ENCODE peak calls at places on chromosomes 5 and 9, in ten cellular contexts. D is HCT116, I is pancreas, G is AG04450, Y is cardiac fibroblast, B is thoracic aorta, S is activated B cell treated with CpG ODN at 0.5 μM for 24 hours, F is fibroblast of lung, N is ascending aorta, J is HFFc6. Z is an unnamed sample.

GRCh38 chr9:121569266-121569648 is 69.6 kb upstream of the GGTA1 start:
- DNase-seq in J (no peak), S (no peak), D (no peak), Y (no peak), N (no peak), B (no peak), F (no peak), I (no peak), G (no peak), Z (no peak)

GRCh38 chr9:21831841-21832509 is 29.5 kb downstream of the MTAP start:
- DNase-seq in S (no peak), D (no peak), Y (peak), J (peak), I (no peak), B (no peak), F (peak), G (peak), N (no peak), Z (no peak)

GRCh38 chr5:94627191-94627590 is 8.7 kb downstream of the SLF1 start:
- DNase-seq in Y (no peak), F (peak), D (no peak), N (no peak), S (no peak), G (no peak), B (no peak), I (no peak), J (no peak), Z (no peak)

GRCh38 chr5:134784946-134785620 is 26.5 kb downstream of the DDX46 start:
- DNase-seq in B (no peak), Y (peak), F (no peak), N (no peak), J (peak), S (no peak), D (no peak), G (no peak), I (no peak), Z (no peak)

GRCh38 chr5:178467261-178468195 is 122.7 kb downstream of the COL23A1 start:
- DNase-seq in N (no peak), I (no peak), G (peak), Y (peak), S (no peak), B (no peak), F (peak), J (no peak), D (no peak), Z (peak)

GRCh38 chr5:39986614-39987013 is 561.8 kb upstream of the DAB2 start:
- DNase-seq in S (no peak), I (no peak), N (no peak), F (no peak), B (no peak), D (no peak), Y (no peak), J (no peak), G (no peak), Z (no peak)

GRCh38 chr9:104346645-104347175 is 157.4 kb upstream of the OR13F1 start:
- DNase-seq in Y (no peak), J (no peak), N (no peak), D (no peak), I (no peak), F (no peak), S (no peak), G (no peak), B (no peak), Z (no peak)

GRCh38 chr9:68643901-68644809 is 60.9 kb upstream of the PIP5K1B start:
- DNase-seq in N (no peak), D (no peak), F (no peak), S (peak), Y (no peak), B (no peak), I (no peak), J (no peak), G (no peak), Z (no peak)

GRCh38 chr9:10612649-10613398 is at the start of gene PTPRD:
- DNase-seq in D (no peak), B (no peak), G (no peak), N (no peak), S (no peak), F (peak), Y (peak), I (peak), J (no peak), Z (peak)

GRCh38 chr5:116271432-116271831 is 186.6 kb downstream of the COMMD10 start:
- DNase-seq in N (no peak), F (peak), I (no peak), Y (peak), G (no peak), D (no peak), J (peak), S (no peak), B (no peak), Z (no peak)

GRCh38 chr9:87520172-87520683 is 22.6 kb downstream of the DAPK1 start:
- DNase-seq in D (no peak), Y (no peak), J (no peak), S (no peak), I (no peak), G (no peak), F (no peak), B (no peak), N (no peak), Z (no peak)

GRCh38 chr5:114988096-114988495 is 181.6 kb downstream of the TRIM36 start:
- DNase-seq in S (no peak), B (no peak), N (no peak), G (no peak), J (no peak), D (no peak), F (no peak), I (no peak), Y (no peak), Z (no peak)

GRCh38 chr5:132180134-132180745 is 47.4 kb downstream of the P4HA2 start:
- DNase-seq in G (peak), B (no peak), F (peak), N (no peak), I (no peak), Y (peak), S (no peak), J (peak), D (peak), Z (no peak)

GRCh38 chr9:70121818-70122436 is 78.3 kb downstream of the MAMDC2 start:
- DNase-seq in F (peak), Y (no peak), I (no peak), S (no peak), D (no peak), B (no peak), J (no peak), G (no peak), N (no peak), Z (no peak)

GRCh38 chr5:35159370-35159742 is 70.9 kb downstream of the PRLR start:
- DNase-seq in S (no peak), N (no peak), F (peak), Y (peak), I (no peak), J (no peak), D (no peak), G (no peak), B (no peak), Z (no peak)

GRCh38 chr9:94603259-94603776 is 9.7 kb upstream of the FBP2 start:
- DNase-seq in G (no peak), F (peak), Y (peak), D (peak), N (no peak), B (no peak), I (peak), J (peak), S (peak), Z (peak)

GRCh38 chr5:115414406-115415142 is 118.1 kb upstream of the CCDC112 start:
- DNase-seq in D (no peak), N (no peak), S (no peak), B (no peak), I (no peak), J (peak), Y (peak), F (peak), G (peak), Z (no peak)

GRCh38 chr9:135978650-135979461 is 17.7 kb upstream of the UBAC1 start:
- DNase-seq in I (peak), N (no peak), J (no peak), Y (no peak), F (no peak), S (no peak), B (no peak), G (no peak), D (no peak), Z (no peak)

GRCh38 chr9:89177021-89177400 is 1.6 kb downstream of the SHC3 start:
- DNase-seq in N (no peak), F (peak), I (no peak), J (no peak), S (no peak), G (no peak), B (no peak), D (no peak), Y (peak), Z (no peak)

GRCh38 chr5:68505917-68506860 is 290.6 kb downstream of the PIK3R1 start:
- DNase-seq in S (no peak), F (peak), N (no peak), D (peak), B (no peak), J (peak), G (no peak), Y (peak), I (no peak), Z (no peak)

GRCh38 chr9:123250504-123250903 is 17.9 kb downstream of the STRBP start:
- DNase-seq in B (no peak), S (no peak), N (no peak), I (no peak), D (no peak), G (no peak), Y (no peak), J (no peak), F (no peak), Z (no peak)

GRCh38 chr5:5014836-5015235 is 125.3 kb upstream of the ADAMTS16 start:
- DNase-seq in F (no peak), S (no peak), B (no peak), D (no peak), I (no peak), N (no peak), J (peak), Y (peak), G (no peak), Z (no peak)

GRCh38 chr5:41869150-41869738 is 981 bp downstream of the OXCT1 start:
- DNase-seq in S (peak), Y (peak), B (no peak), G (no peak), D (no peak), N (no peak), J (peak), I (peak), F (peak), Z (no peak)

GRCh38 chr5:167296680-167297079 is 994.8 kb upstream of the WWC1 start:
- DNase-seq in F (no peak), N (no peak), J (no peak), G (no peak), D (no peak), S (no peak), Y (no peak), B (no peak), I (no peak), Z (no peak)

GRCh38 chr9:8268881-8269280 is 469.3 kb upstream of the DMAC1 start:
- DNase-seq in D (no peak), Y (no peak), J (no peak), I (no peak), G (no peak), F (peak), B (no peak), S (no peak), N (no peak), Z (no peak)

GRCh38 chr9:110157812-110158629 is 49.9 kb downstream of the C9orf152 start:
- DNase-seq in N (no peak), I (no peak), G (no peak), J (no peak), D (no peak), Y (no peak), B (no peak), F (no peak), S (no peak), Z (no peak)

GRCh38 chr5:30401479-30402058 is 791.9 kb upstream of the CDH6 start:
- DNase-seq in Y (peak), N (no peak), D (no peak), J (no peak), S (no peak), F (peak), G (peak), B (no peak), I (no peak), Z (no peak)

GRCh38 chr5:142976861-142977260 is 206.7 kb downstream of the ARHGAP26 start:
- DNase-seq in F (no peak), I (no peak), Y (no peak), S (no peak), D (no peak), N (no peak), J (peak), B (no peak), G (no peak), Z (no peak)

GRCh38 chr9:68896495-68896894 is 117.4 kb downstream of the PRKACG start:
- DNase-seq in B (no peak), G (no peak), I (no peak), Y (no peak), S (no peak), D (no peak), J (no peak), N (no peak), F (no peak), Z (no peak)

GRCh38 chr5:134547579-134547978 is 22.1 kb downstream of the JADE2 start:
- DNase-seq in G (peak), S (no peak), Y (peak), J (peak), N (no peak), I (no peak), F (peak), D (no peak), B (no peak), Z (no peak)

GRCh38 chr9:7273575-7273974 is 515.8 kb downstream of the KDM4C start:
- DNase-seq in N (no peak), B (no peak), Y (peak), G (peak), J (peak), I (no peak), D (no peak), F (peak), S (no peak), Z (no peak)

GRCh38 chr9:125820100-125820804 is 73.1 kb downstream of the PBX3 start:
- DNase-seq in D (no peak), J (no peak), I (no peak), Y (peak), B (no peak), G (no peak), N (no peak), S (no peak), F (no peak), Z (no peak)

GRCh38 chr5:181184845-181185216 is 20.2 kb downstream of the TRIM7 start:
- DNase-seq in B (no peak), N (no peak), D (no peak), S (no peak), Y (no peak), I (no peak), F (no peak), G (no peak), J (no peak), Z (no peak)

GRCh38 chr9:17486401-17486800 is 92.5 kb upstream of the SH3GL2 start:
- DNase-seq in S (no peak), F (no peak), D (no peak), Y (no peak), G (no peak), J (no peak), N (no peak), I (no peak), B (no peak), Z (no peak)

GRCh38 chr9:17490110-17490509 is 88.8 kb upstream of the SH3GL2 start:
- DNase-seq in G (no peak), I (no peak), B (no peak), Y (no peak), N (no peak), D (no peak), S (no peak), J (no peak), F (no peak), Z (no peak)

GRCh38 chr9:17491780-17492179 is 87.1 kb upstream of the SH3GL2 start:
- DNase-seq in D (no peak), F (no peak), N (no peak), J (no peak), G (no peak), B (no peak), S (no peak), Y (no peak), I (no peak), Z (no peak)
- TF ChIP-seq CTCF in D (no peak), F (no peak), N (no peak), J (no peak), G (no peak), B (no peak), S (no peak), Y (no peak), I (no peak), Z (no peak)

GRCh38 chr5:77133061-77133758 is 46.1 kb upstream of the ZBED3 start:
- DNase-seq in D (peak), S (no peak), Y (peak), G (peak), N (peak), I (no peak), F (peak), B (peak), J (peak), Z (no peak)

GRCh38 chr5:77143998-77144836 is 57.1 kb upstream of the ZBED3 start:
- DNase-seq in D (peak), J (peak), Y (peak), F (peak), N (no peak), I (peak), B (peak), G (peak), S (no peak), Z (no peak)

GRCh38 chr5:77144837-77145139 is 57.7 kb upstream of the ZBED3 start:
- DNase-seq in G (no peak), F (no peak), N (no peak), Y (no peak), J (no peak), B (no peak), I (no peak), D (no peak), S (no peak), Z (no peak)

GRCh38 chr5:77140350-77140749 is 53.3 kb upstream of the ZBED3 start:
- DNase-seq in I (no peak), B (no peak), G (no peak), S (no peak), Y (no peak), D (no peak), J (no peak), N (no peak), F (no peak), Z (no peak)

DNA sequence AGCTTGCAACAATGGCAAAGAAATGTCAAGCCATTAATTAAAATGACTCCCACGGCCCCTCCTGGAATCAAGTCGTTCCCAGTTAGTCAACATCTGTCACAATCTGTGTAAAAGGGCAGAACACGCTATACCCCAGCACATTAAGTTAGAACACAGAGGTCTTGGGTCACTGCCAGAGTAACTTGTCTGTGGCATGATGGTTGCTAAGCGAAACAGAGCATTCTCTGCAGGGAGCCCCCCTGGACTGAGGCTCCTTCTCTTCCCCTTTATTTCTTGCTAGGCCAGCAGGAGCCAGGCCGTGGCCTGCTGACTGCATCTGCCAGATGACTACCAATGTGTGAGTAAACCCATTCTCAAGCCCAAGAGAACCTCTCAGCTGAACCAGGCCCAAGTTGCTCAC is 51.9 kb upstream of the ZBED3 start:
- DNase-seq in N (no peak), F (peak), I (no peak), G (no peak), D (no peak), S (no peak), J (peak), Y (peak), B (peak), Z (no peak)
- TF ChIP-seq CTCF in N (no peak), F (no peak), I (no peak), G (no peak), D (no peak), S (no peak), J (no peak), Y (no peak), B (no peak), Z (no peak)

GRCh38 chr5:179974946-179975712 is 67.4 kb upstream of the TBC1D9B start:
- DNase-seq in G (no peak), F (peak), N (no peak), I (no peak), J (no peak), B (no peak), S (peak), D (no peak), Y (peak), Z (no peak)
- TF ChIP-seq CTCF in G (peak), F (no peak), N (peak), I (no peak), J (no peak), B (no peak), S (no peak), D (peak), Y (peak), Z (peak)

DNA sequence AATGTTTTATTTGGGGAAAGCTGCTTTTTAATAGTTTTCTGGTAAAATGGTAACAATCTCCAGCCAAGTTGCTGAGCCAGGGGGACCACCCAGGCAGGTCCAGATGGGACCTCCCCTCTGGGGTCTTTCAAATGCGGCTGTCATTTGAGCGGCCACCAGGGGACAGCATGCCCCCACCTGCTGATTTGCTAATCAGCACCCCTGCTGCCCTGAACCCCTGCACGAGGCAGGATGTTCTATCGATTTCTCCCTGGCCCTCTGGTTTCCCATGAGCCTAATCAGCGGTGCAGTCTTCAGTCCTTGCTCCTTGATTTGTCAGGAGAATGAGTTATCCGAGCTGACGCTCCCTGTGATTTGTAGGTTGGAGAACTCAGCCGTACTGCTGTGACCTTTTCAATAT is 247.0 kb downstream of the FSTL4 start:
- DNase-seq in J (no peak), D (no peak), S (no peak), I (no peak), Y (no peak), B (no peak), F (no peak), G (no peak), N (no peak), Z (no peak)
- TF ChIP-seq CTCF in J (peak), D (peak), S (no peak), I (no peak), Y (peak), B (no peak), F (no peak), G (no peak), N (no peak), Z (peak)

GRCh38 chr5:74394543-74394923 is 246.0 kb downstream of the ENC1 start:
- DNase-seq in D (no peak), I (no peak), S (no peak), F (no peak), N (no peak), Y (no peak), J (no peak), B (no peak), G (no peak), Z (no peak)
- TF ChIP-seq CTCF in D (peak), I (no peak), S (no peak), F (peak), N (no peak), Y (peak), J (no peak), B (no peak), G (peak), Z (no peak)

GRCh38 chr5:168327019-168327421 is 35.6 kb downstream of the WWC1 start:
- DNase-seq in B (no peak), S (no peak), N (no peak), Y (peak), F (no peak), I (no peak), J (peak), D (no peak), G (no peak), Z (no peak)

GRCh38 chr5:168328804-168329203 is 37.4 kb downstream of the WWC1 start:
- DNase-seq in J (no peak), B (no peak), Y (no peak), S (no peak), I (no peak), D (no peak), F (peak), G (no peak), N (no peak), Z (no peak)

GRCh38 chr5:168327451-168327850 is 36.0 kb downstream of the WWC1 start:
- DNase-seq in N (no peak), F (no peak), Y (no peak), D (no peak), I (no peak), B (no peak), J (no peak), G (no peak), S (no peak), Z (no peak)

GRCh38 chr5:168327994-168328393 is 36.5 kb downstream of the WWC1 start:
- DNase-seq in I (no peak), N (no peak), J (peak), S (no peak), D (no peak), F (no peak), G (no peak), B (no peak), Y (no peak), Z (no peak)

GRCh38 chr5:168324864-168325615 is 33.6 kb downstream of the WWC1 start:
- DNase-seq in N (no peak), D (peak), G (no peak), I (no peak), Y (no peak), F (no peak), B (no peak), J (no peak), S (no peak), Z (no peak)
- TF ChIP-seq CTCF in N (no peak), D (no peak), G (no peak), I (no peak), Y (no peak), F (no peak), B (no peak), J (no peak), S (no peak), Z (no peak)

Z was measured in type B pancreatic cell.